ENCODE peak calls at places on chromosomes 11 and 22, in nine cellular contexts. One of them, this sample, is unnamed.

GRCh38 chr11:134837166-134837886 is 425.3 kb upstream of the B3GAT1 start:
- DNase-seq in cardiac muscle cell: no peak
- DNase-seq in left ventricle myocardium inferior: no peak
- DNase-seq in neural progenitor cell: no peak
- DNase-seq in esophagus squamous epithelium: no peak
- DNase-seq in OCI-LY7: no peak
- DNase-seq in sigmoid colon: no peak
- DNase-seq in body of pancreas: no peak
- DNase-seq in aorta: no peak
- DNase-seq in this sample: no peak

GRCh38 chr22:18001040-18001893 is 23.1 kb downstream of the MICAL3 start:
- DNase-seq in esophagus squamous epithelium: peak; percentile 59
- DNase-seq in aorta: peak; percentile 94
- DNase-seq in OCI-LY7: peak; percentile 99
- DNase-seq in cardiac muscle cell: peak; percentile 96
- DNase-seq in body of pancreas: peak; percentile 95
- DNase-seq in sigmoid colon: peak; percentile 97
- DNase-seq in left ventricle myocardium inferior: peak; percentile 89
- DNase-seq in neural progenitor cell: peak; percentile 97
- DNase-seq in this sample: peak; percentile 94

GRCh38 chr11:57761301-57762234 is at the start of gene CTNND1:
- DNase-seq in cardiac muscle cell: peak; percentile 95
- DNase-seq in body of pancreas: peak; percentile 96
- DNase-seq in esophagus squamous epithelium: no peak
- DNase-seq in neural progenitor cell: peak; percentile 93
- DNase-seq in OCI-LY7: no peak
- DNase-seq in sigmoid colon: peak; percentile 97
- DNase-seq in left ventricle myocardium inferior: peak; percentile 84
- DNase-seq in aorta: peak; percentile 91
- DNase-seq in this sample: peak; percentile 95

GRCh38 chr11:23897453-23898289 is 599.2 kb upstream of the LUZP2 start:
- DNase-seq in neural progenitor cell: no peak
- DNase-seq in left ventricle myocardium inferior: no peak
- DNase-seq in sigmoid colon: no peak
- DNase-seq in OCI-LY7: no peak
- DNase-seq in cardiac muscle cell: no peak
- DNase-seq in aorta: no peak
- DNase-seq in body of pancreas: no peak
- DNase-seq in esophagus squamous epithelium: no peak
- DNase-seq in this sample: no peak

GRCh38 chr11:119907934-119908760 is 179.1 kb upstream of the NECTIN1 start:
- DNase-seq in sigmoid colon: no peak
- DNase-seq in body of pancreas: no peak
- DNase-seq in OCI-LY7: no peak
- DNase-seq in neural progenitor cell: no peak
- DNase-seq in cardiac muscle cell: no peak
- DNase-seq in aorta: no peak
- DNase-seq in esophagus squamous epithelium: no peak
- DNase-seq in left ventricle myocardium inferior: no peak
- DNase-seq in this sample: no peak

GRCh38 chr11:128302425-128303186 is 284.8 kb downstream of the ETS1 start:
- DNase-seq in aorta: no peak
- DNase-seq in esophagus squamous epithelium: no peak
- DNase-seq in body of pancreas: peak; percentile 29
- DNase-seq in neural progenitor cell: no peak
- DNase-seq in sigmoid colon: no peak
- DNase-seq in cardiac muscle cell: no peak
- DNase-seq in OCI-LY7: peak; percentile 47
- DNase-seq in left ventricle myocardium inferior: no peak
- DNase-seq in this sample: no peak

GRCh38 chr11:114151631-114152030 is 92.1 kb downstream of the ZBTB16 start:
- DNase-seq in OCI-LY7: no peak
- DNase-seq in body of pancreas: no peak
- DNase-seq in left ventricle myocardium inferior: no peak
- DNase-seq in cardiac muscle cell: no peak
- DNase-seq in neural progenitor cell: no peak
- DNase-seq in sigmoid colon: peak; percentile 52
- DNase-seq in aorta: no peak
- DNase-seq in esophagus squamous epithelium: no peak
- DNase-seq in this sample: no peak

GRCh38 chr22:29154364-29155048 is 51.2 kb upstream of the EMID1 start:
- DNase-seq in body of pancreas: peak; percentile 69
- DNase-seq in neural progenitor cell: peak; percentile 88
- DNase-seq in cardiac muscle cell: peak; percentile 84
- DNase-seq in aorta: peak; percentile 84
- DNase-seq in left ventricle myocardium inferior: peak; percentile 73
- DNase-seq in OCI-LY7: peak; percentile 54
- DNase-seq in sigmoid colon: peak; percentile 85
- DNase-seq in esophagus squamous epithelium: no peak
- DNase-seq in this sample: peak; percentile 82

GRCh38 chr11:118757881-118758399 is 33.0 kb downstream of the DDX6 start:
- DNase-seq in neural progenitor cell: no peak
- DNase-seq in sigmoid colon: no peak
- DNase-seq in OCI-LY7: no peak
- DNase-seq in esophagus squamous epithelium: no peak
- DNase-seq in body of pancreas: no peak
- DNase-seq in aorta: no peak
- DNase-seq in cardiac muscle cell: no peak
- DNase-seq in left ventricle myocardium inferior: no peak
- DNase-seq in this sample: no peak

GRCh38 chr11:118768715-118769114 is 22.2 kb downstream of the DDX6 start:
- DNase-seq in sigmoid colon: no peak
- DNase-seq in left ventricle myocardium inferior: no peak
- DNase-seq in cardiac muscle cell: no peak
- DNase-seq in OCI-LY7: no peak
- DNase-seq in esophagus squamous epithelium: no peak
- DNase-seq in aorta: no peak
- DNase-seq in body of pancreas: no peak
- DNase-seq in neural progenitor cell: no peak
- DNase-seq in this sample: no peak

GRCh38 chr11:118766035-118766434 is 24.9 kb downstream of the DDX6 start:
- DNase-seq in sigmoid colon: no peak
- DNase-seq in neural progenitor cell: no peak
- DNase-seq in cardiac muscle cell: no peak
- DNase-seq in left ventricle myocardium inferior: no peak
- DNase-seq in OCI-LY7: no peak
- DNase-seq in esophagus squamous epithelium: no peak
- DNase-seq in aorta: no peak
- DNase-seq in body of pancreas: no peak
- DNase-seq in this sample: no peak

DNA sequence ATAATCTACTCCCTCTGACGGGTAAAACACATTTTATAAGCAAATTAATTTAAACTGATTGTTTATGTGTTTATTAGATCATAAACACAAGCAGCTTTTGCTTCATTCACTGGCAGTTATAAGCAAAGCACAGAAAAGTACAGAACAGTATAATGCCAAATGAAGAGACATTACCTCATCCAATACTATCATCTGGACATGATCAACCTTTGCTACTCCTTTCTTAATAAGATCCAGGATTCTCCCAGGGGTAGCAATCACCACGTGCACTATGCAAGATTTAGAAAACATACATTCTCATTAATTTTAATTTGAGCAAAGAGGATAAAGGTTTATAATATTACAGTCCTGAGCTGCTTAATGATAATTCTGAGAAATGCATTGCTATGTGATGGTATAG is 27.9 kb downstream of the DDX6 start:
- DNase-seq in left ventricle myocardium inferior: no peak
- DNase-seq in cardiac muscle cell: no peak
- DNase-seq in esophagus squamous epithelium: no peak
- DNase-seq in neural progenitor cell: no peak
- DNase-seq in sigmoid colon: no peak
- DNase-seq in body of pancreas: no peak
- DNase-seq in aorta: no peak
- DNase-seq in OCI-LY7: no peak
- DNase-seq in this sample: no peak
- H3K36me3 ChIP-seq in left ventricle myocardium inferior: peaks cover 94% of the 10 kb centered on the region
- H3K36me3 ChIP-seq in cardiac muscle cell: peaks cover 62% of the 10 kb centered on the region
- H3K36me3 ChIP-seq in esophagus squamous epithelium: peaks cover 100% of the 10 kb centered on the region
- H3K36me3 ChIP-seq in neural progenitor cell: peaks cover 33% of the 10 kb centered on the region
- H3K36me3 ChIP-seq in sigmoid colon: peaks cover 71% of the 10 kb centered on the region
- H3K36me3 ChIP-seq in body of pancreas: peaks cover 11% of the 10 kb centered on the region
- H3K36me3 ChIP-seq in aorta: peaks cover 5% of the 10 kb centered on the region
- H3K36me3 ChIP-seq in OCI-LY7: peaks cover 99% of the 10 kb centered on the region
- H3K36me3 ChIP-seq in this sample: peaks cover 96% of the 10 kb centered on the region

DNA sequence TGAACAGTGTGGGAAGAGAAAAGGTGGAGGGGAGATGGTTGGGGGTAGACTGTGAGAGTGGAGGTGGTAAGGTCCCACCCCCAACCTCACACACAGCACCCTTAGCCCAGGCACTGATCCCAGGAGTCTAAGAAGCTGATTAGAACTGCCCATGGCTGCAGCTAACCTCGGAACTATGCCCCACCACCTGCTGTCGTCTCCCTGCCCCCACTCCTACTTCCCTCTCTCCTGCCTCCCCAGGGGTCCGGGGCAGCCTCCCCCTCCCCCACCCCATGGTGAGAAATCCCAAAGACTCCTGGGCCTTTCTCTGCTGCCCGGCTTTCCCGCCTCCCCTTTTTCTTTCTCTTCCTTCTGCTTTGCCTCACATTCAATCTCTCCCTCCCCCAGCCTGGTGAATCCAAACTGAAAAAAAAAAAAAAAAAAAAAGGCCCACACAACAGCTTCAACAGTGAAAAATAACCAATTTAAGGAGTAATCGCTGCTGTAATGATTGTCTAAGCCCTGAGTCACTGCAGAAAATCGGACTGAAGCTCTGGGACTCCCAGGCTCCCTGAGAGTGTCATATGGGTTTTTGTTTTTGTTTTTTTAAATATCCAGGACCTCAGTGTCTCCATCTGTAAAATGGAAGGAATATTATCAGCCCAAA is 9.6 kb upstream of the TP53I11 start:
- DNase-seq in cardiac muscle cell: no peak
- DNase-seq in sigmoid colon: no peak
- DNase-seq in aorta: no peak
- DNase-seq in OCI-LY7: no peak
- DNase-seq in left ventricle myocardium inferior: no peak
- DNase-seq in esophagus squamous epithelium: no peak
- DNase-seq in body of pancreas: no peak
- DNase-seq in neural progenitor cell: no peak
- DNase-seq in this sample: no peak
- H3K27ac ChIP-seq in cardiac muscle cell: no peak overlapping the region
- H3K27ac ChIP-seq in sigmoid colon: no peak overlapping the region
- H3K27ac ChIP-seq in aorta: no peak overlapping the region
- H3K27ac ChIP-seq in OCI-LY7: no peak overlapping the region
- H3K27ac ChIP-seq in left ventricle myocardium inferior: no peak overlapping the region
- H3K27ac ChIP-seq in esophagus squamous epithelium: no peak overlapping the region
- H3K27ac ChIP-seq in body of pancreas: no peak overlapping the region
- H3K27ac ChIP-seq in neural progenitor cell: peak overlapping the region; percentile 66
- H3K27ac ChIP-seq in this sample: no peak overlapping the region

GRCh38 chr11:126194121-126194543 is 17.3 kb downstream of the RPUSD4 start:
- DNase-seq in OCI-LY7: peak; percentile 49
- DNase-seq in cardiac muscle cell: peak; percentile 58
- DNase-seq in esophagus squamous epithelium: no peak
- DNase-seq in neural progenitor cell: peak; percentile 51
- DNase-seq in aorta: no peak
- DNase-seq in sigmoid colon: no peak
- DNase-seq in left ventricle myocardium inferior: no peak
- DNase-seq in body of pancreas: peak; percentile 42
- DNase-seq in this sample: no peak

GRCh38 chr11:126197277-126197939 is 14.0 kb downstream of the RPUSD4 start:
- DNase-seq in left ventricle myocardium inferior: no peak
- DNase-seq in esophagus squamous epithelium: no peak
- DNase-seq in neural progenitor cell: no peak
- DNase-seq in aorta: no peak
- DNase-seq in sigmoid colon: no peak
- DNase-seq in cardiac muscle cell: no peak
- DNase-seq in OCI-LY7: no peak
- DNase-seq in body of pancreas: peak; percentile 26
- DNase-seq in this sample: no peak

GRCh38 chr11:126195119-126195518 is 16.3 kb downstream of the RPUSD4 start:
- DNase-seq in neural progenitor cell: no peak
- DNase-seq in body of pancreas: no peak
- DNase-seq in OCI-LY7: no peak
- DNase-seq in aorta: no peak
- DNase-seq in cardiac muscle cell: no peak
- DNase-seq in left ventricle myocardium inferior: no peak
- DNase-seq in sigmoid colon: no peak
- DNase-seq in esophagus squamous epithelium: no peak
- DNase-seq in this sample: no peak

GRCh38 chr11:126202646-126203359 is 8.6 kb downstream of the RPUSD4 start:
- DNase-seq in esophagus squamous epithelium: no peak
- DNase-seq in neural progenitor cell: no peak
- DNase-seq in sigmoid colon: no peak
- DNase-seq in cardiac muscle cell: no peak
- DNase-seq in aorta: no peak
- DNase-seq in OCI-LY7: no peak
- DNase-seq in body of pancreas: peak; percentile 35
- DNase-seq in left ventricle myocardium inferior: no peak
- DNase-seq in this sample: no peak

GRCh38 chr11:126198648-126199047 is 12.8 kb downstream of the RPUSD4 start:
- DNase-seq in sigmoid colon: no peak
- DNase-seq in body of pancreas: no peak
- DNase-seq in OCI-LY7: no peak
- DNase-seq in neural progenitor cell: no peak
- DNase-seq in left ventricle myocardium inferior: no peak
- DNase-seq in cardiac muscle cell: no peak
- DNase-seq in esophagus squamous epithelium: no peak
- DNase-seq in aorta: no peak
- DNase-seq in this sample: no peak
- H3K36me3 ChIP-seq in sigmoid colon: peaks cover 34% of the 10 kb centered on the region
- H3K36me3 ChIP-seq in body of pancreas: no peaks in the 10 kb centered on the region
- H3K36me3 ChIP-seq in OCI-LY7: peaks cover 99% of the 10 kb centered on the region
- H3K36me3 ChIP-seq in neural progenitor cell: no peaks in the 10 kb centered on the region
- H3K36me3 ChIP-seq in left ventricle myocardium inferior: peaks cover 89% of the 10 kb centered on the region
- H3K36me3 ChIP-seq in cardiac muscle cell: peaks cover 18% of the 10 kb centered on the region
- H3K36me3 ChIP-seq in esophagus squamous epithelium: peaks cover 94% of the 10 kb centered on the region
- H3K36me3 ChIP-seq in aorta: peaks cover 5% of the 10 kb centered on the region
- H3K36me3 ChIP-seq in this sample: peaks cover 68% of the 10 kb centered on the region

GRCh38 chr22:42942351-42942750 is 72.6 kb downstream of the PACSIN2 start:
- DNase-seq in OCI-LY7: no peak
- DNase-seq in left ventricle myocardium inferior: no peak
- DNase-seq in neural progenitor cell: no peak
- DNase-seq in body of pancreas: no peak
- DNase-seq in aorta: no peak
- DNase-seq in esophagus squamous epithelium: no peak
- DNase-seq in cardiac muscle cell: no peak
- DNase-seq in sigmoid colon: no peak
- DNase-seq in this sample: no peak

GRCh38 chr22:42944409-42944808 is 70.5 kb downstream of the PACSIN2 start:
- DNase-seq in left ventricle myocardium inferior: no peak
- DNase-seq in body of pancreas: no peak
- DNase-seq in cardiac muscle cell: no peak
- DNase-seq in aorta: no peak
- DNase-seq in neural progenitor cell: no peak
- DNase-seq in esophagus squamous epithelium: no peak
- DNase-seq in OCI-LY7: no peak
- DNase-seq in sigmoid colon: no peak
- DNase-seq in this sample: no peak

GRCh38 chr22:42945027-42945426 is 69.9 kb downstream of the PACSIN2 start:
- DNase-seq in OCI-LY7: no peak
- DNase-seq in esophagus squamous epithelium: no peak
- DNase-seq in cardiac muscle cell: no peak
- DNase-seq in neural progenitor cell: no peak
- DNase-seq in aorta: no peak
- DNase-seq in body of pancreas: no peak
- DNase-seq in sigmoid colon: no peak
- DNase-seq in left ventricle myocardium inferior: no peak
- DNase-seq in this sample: no peak

GRCh38 chr22:42945736-42946135 is 69.2 kb downstream of the PACSIN2 start:
- DNase-seq in aorta: no peak
- DNase-seq in neural progenitor cell: no peak
- DNase-seq in esophagus squamous epithelium: no peak
- DNase-seq in left ventricle myocardium inferior: no peak
- DNase-seq in cardiac muscle cell: no peak
- DNase-seq in body of pancreas: no peak
- DNase-seq in sigmoid colon: no peak
- DNase-seq in OCI-LY7: no peak
- DNase-seq in this sample: no peak

GRCh38 chr22:42943981-42944380 is 71.0 kb downstream of the PACSIN2 start:
- DNase-seq in esophagus squamous epithelium: no peak
- DNase-seq in cardiac muscle cell: no peak
- DNase-seq in neural progenitor cell: no peak
- DNase-seq in aorta: no peak
- DNase-seq in left ventricle myocardium inferior: no peak
- DNase-seq in sigmoid colon: no peak
- DNase-seq in body of pancreas: no peak
- DNase-seq in OCI-LY7: no peak
- DNase-seq in this sample: no peak
- H3K27ac ChIP-seq in esophagus squamous epithelium: no peak overlapping the region
- H3K27ac ChIP-seq in cardiac muscle cell: no peak overlapping the region
- H3K27ac ChIP-seq in neural progenitor cell: no peak overlapping the region
- H3K27ac ChIP-seq in aorta: no peak overlapping the region
- H3K27ac ChIP-seq in left ventricle myocardium inferior: peak overlapping the region; percentile 95
- H3K27ac ChIP-seq in sigmoid colon: no peak overlapping the region
- H3K27ac ChIP-seq in body of pancreas: no peak overlapping the region
- H3K27ac ChIP-seq in OCI-LY7: no peak overlapping the region
- H3K27ac ChIP-seq in this sample: peak overlapping the region; percentile 62